ENCODE peak calls at places on chromosomes 4 and X, in six cellular contexts. Z is pancreas, F is fibroblast of lung, I is body of pancreas, E is RWPE1, C is A549. R is an unnamed sample.

GRCh38 chr4:19478791-19479190 is 772.9 kb upstream of the SLIT2 start:
- DNase-seq in E (no peak), F (peak), Z (no peak), C (no peak), I (no peak), R (no peak)

GRCh38 chr4:139672215-139672614 is 6.6 kb downstream of the MGST2 start:
- DNase-seq in Z (no peak), I (no peak), F (no peak), E (no peak), C (no peak), R (no peak)

GRCh38 chr4:77001907-77002306 is 52.4 kb downstream of the SEPTIN11 start:
- DNase-seq in F (peak), C (no peak), Z (no peak), I (no peak), E (peak), R (no peak)

GRCh38 chrX:1442016-1442665 is 10.6 kb downstream of the ASMTL start:
- DNase-seq in F (no peak), I (peak), C (no peak), E (no peak), Z (no peak), R (peak)

GRCh38 chr4:94995684-94996394 is 238.1 kb downstream of the BMPR1B start:
- DNase-seq in Z (peak), I (peak), E (no peak), C (peak), F (peak), R (no peak)

GRCh38 chr4:78711676-78712075 is 64.5 kb upstream of the BMP2K start:
- DNase-seq in I (no peak), Z (no peak), C (no peak), F (no peak), E (no peak), R (no peak)

GRCh38 chrX:40746536-40746935 is 11.2 kb upstream of the MED14 start:
- DNase-seq in F (no peak), C (no peak), Z (no peak), I (no peak), E (no peak), R (no peak)

GRCh38 chr4:336893-337142 is 796 bp upstream of the ZNF141 start:
- DNase-seq in F (no peak), C (no peak), I (no peak), Z (no peak), E (peak), R (no peak)

GRCh38 chr4:119744580-119744979 is 116.0 kb upstream of the PDE5A start:
- DNase-seq in E (no peak), I (no peak), C (no peak), F (peak), Z (no peak), R (no peak)

GRCh38 chr4:3388461-3389185 is 53.1 kb upstream of the HGFAC start:
- DNase-seq in I (no peak), F (peak), C (no peak), E (peak), Z (no peak), R (no peak)

GRCh38 chr4:155966171-155966570 is 12.5 kb upstream of the CTSO start:
- DNase-seq in F (no peak), Z (no peak), C (no peak), I (no peak), E (no peak), R (no peak)

GRCh38 chrX:136710324-136710951 is 62.5 kb downstream of the CD40LG start:
- DNase-seq in C (no peak), F (peak), Z (no peak), E (no peak), I (no peak), R (no peak)

GRCh38 chrX:39162322-39162721 is 361.1 kb downstream of the MID1IP1 start:
- DNase-seq in F (no peak), I (peak), C (no peak), Z (no peak), E (no peak), R (peak)

GRCh38 chrX:347351-348117 is 28.9 kb upstream of the GTPBP6 start:
- DNase-seq in Z (no peak), I (no peak), E (no peak), F (no peak), C (no peak), R (peak)

GRCh38 chrX:38206542-38206941 is 14.1 kb downstream of the SRPX start:
- DNase-seq in Z (no peak), C (no peak), E (no peak), I (no peak), F (no peak), R (no peak)

GRCh38 chrX:64204701-64205440 is 637 bp downstream of the AMER1 start:
- DNase-seq in F (peak), E (peak), I (peak), C (no peak), Z (peak), R (peak)

GRCh38 chr4:105683038-105683437 is 25.5 kb downstream of the INTS12 start:
- DNase-seq in C (no peak), F (no peak), Z (peak), I (peak), E (no peak), R (no peak)

GRCh38 chrX:10090319-10090718 is 66.5 kb upstream of the CLCN4 start:
- DNase-seq in F (peak), E (no peak), Z (no peak), C (no peak), I (no peak), R (no peak)

GRCh38 chrX:136200466-136200865 is 50.7 kb downstream of the MAP7D3 start:
- DNase-seq in Z (no peak), C (peak), F (peak), E (peak), I (no peak), R (no peak)

GRCh38 chr4:76251448-76252270 is at the start of gene FAM47E:
- DNase-seq in Z (peak), C (peak), I (peak), F (peak), E (peak), R (peak)

GRCh38 chrX:45851434-45851991 is 650.8 kb upstream of the DIPK2B start:
- DNase-seq in E (peak), Z (no peak), I (no peak), C (peak), F (peak), R (no peak)

GRCh38 chr4:188439641-188440311 is 300.5 kb downstream of the TRIML1 start:
- DNase-seq in Z (peak), F (no peak), E (peak), I (peak), C (peak), R (peak)

GRCh38 chrX:153766871-153767673 is 3.0 kb downstream of the PLXNB3 start:
- DNase-seq in I (no peak), E (no peak), Z (no peak), C (no peak), F (no peak), R (no peak)

GRCh38 chrX:44770111-44770510 is 73.7 kb upstream of the DUSP21 start:
- DNase-seq in F (no peak), I (no peak), E (no peak), C (no peak), Z (no peak), R (no peak)

GRCh38 chrX:13661735-13662536 is 9.0 kb downstream of the TCEANC start:
- DNase-seq in E (no peak), F (no peak), Z (no peak), I (no peak), C (no peak), R (no peak)

GRCh38 chr4:38113136-38113535 is 152.9 kb downstream of the PTTG2 start:
- DNase-seq in I (no peak), C (no peak), F (no peak), E (no peak), Z (no peak), R (no peak)

GRCh38 chr4:121256346-121256745 is 92.2 kb upstream of the TNIP3 start:
- DNase-seq in Z (no peak), I (no peak), F (peak), C (no peak), E (peak), R (no peak)

GRCh38 chr4:135777386-135777785 is 1575.8 kb upstream of the PABPC4L start:
- DNase-seq in E (no peak), F (no peak), Z (no peak), I (no peak), C (no peak), R (no peak)

DNA sequence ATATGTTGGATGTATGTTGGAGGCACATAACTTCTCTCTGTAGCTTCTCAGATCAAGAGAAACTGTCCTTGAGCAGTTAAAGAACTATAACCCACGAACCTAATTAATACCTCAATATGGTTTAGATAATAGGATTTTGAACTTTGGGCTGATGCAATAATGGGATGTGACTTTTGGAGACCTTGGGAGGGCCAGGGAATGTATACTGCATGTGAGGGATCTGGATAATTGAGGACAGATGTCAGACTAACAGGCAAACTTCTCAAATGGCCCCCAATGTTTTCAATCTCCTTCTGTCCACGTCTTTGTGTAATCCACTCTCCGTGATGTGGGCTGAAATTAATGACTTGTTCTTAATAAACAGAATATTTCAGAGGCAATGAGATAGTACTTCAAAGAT is 202.2 kb upstream of the FAT4 start:
- DNase-seq in I (no peak), Z (no peak), C (no peak), F (no peak), E (no peak), R (no peak)
- H3K27ac ChIP-seq in I (no peak), Z (no peak), C (no peak), F (no peak), E (no peak), R (no peak)

GRCh38 chrX:80285131-80285773 is 135.0 kb upstream of the TENT5D start:
- DNase-seq in F (no peak), E (no peak), C (peak), Z (peak), I (peak), R (no peak)

DNA sequence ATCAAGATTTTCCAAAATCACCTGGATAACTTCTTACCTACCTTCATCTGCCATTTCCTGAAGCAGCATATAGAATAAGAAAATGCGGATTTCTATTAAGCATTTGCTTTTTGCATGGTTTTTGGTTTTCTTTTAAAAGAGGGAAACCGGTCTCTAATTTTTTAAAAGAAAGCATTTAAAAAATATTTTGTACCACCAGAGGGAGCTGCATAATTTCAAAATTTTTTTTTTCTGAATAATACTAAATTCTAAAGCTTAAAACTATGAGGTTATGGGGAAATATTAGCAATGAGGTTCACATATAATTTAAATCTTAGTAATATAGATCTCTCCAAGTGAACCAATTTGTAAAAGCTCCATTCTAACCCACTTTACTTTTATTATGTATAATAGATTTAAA is 137.7 kb upstream of the TENT5D start:
- DNase-seq in F (no peak), C (no peak), E (no peak), I (no peak), Z (no peak), R (no peak)
- TF ChIP-seq CTCF in F (no peak), C (peak), E (no peak), I (no peak), Z (peak), R (peak)

GRCh38 chrX:43702079-43702524 is 46.0 kb downstream of the MAOA start:
- DNase-seq in Z (no peak), F (no peak), E (no peak), I (no peak), C (no peak), R (no peak)

GRCh38 chrX:43706786-43707185 is 50.7 kb downstream of the MAOA start:
- DNase-seq in E (no peak), F (no peak), Z (no peak), I (no peak), C (no peak), R (no peak)

GRCh38 chrX:43702660-43703059 is 46.6 kb downstream of the MAOA start:
- DNase-seq in F (peak), E (no peak), I (no peak), C (no peak), Z (no peak), R (no peak)

GRCh38 chrX:43703211-43703791 is 47.2 kb downstream of the MAOA start:
- DNase-seq in I (no peak), E (no peak), F (peak), Z (no peak), C (peak), R (no peak)

GRCh38 chrX:43707812-43708548 is 51.9 kb downstream of the MAOA start:
- DNase-seq in I (peak), C (no peak), E (no peak), F (peak), Z (peak), R (peak)
- H3K27ac ChIP-seq in I (peak), C (no peak), E (peak), F (no peak), Z (no peak), R (peak)

GRCh38 chr4:86876894-86877685 is 15.1 kb downstream of the C4orf36 start:
- DNase-seq in F (no peak), Z (no peak), E (no peak), C (no peak), I (no peak), R (no peak)

GRCh38 chr4:86879641-86880040 is 12.6 kb downstream of the C4orf36 start:
- DNase-seq in C (no peak), F (no peak), E (no peak), Z (no peak), I (no peak), R (no peak)

GRCh38 chr4:86878640-86879039 is 13.6 kb downstream of the C4orf36 start:
- DNase-seq in E (no peak), F (no peak), C (no peak), I (no peak), Z (no peak), R (no peak)
- TF ChIP-seq CTCF in E (no peak), F (no peak), C (no peak), I (no peak), Z (no peak), R (no peak)

GRCh38 chr4:48131736-48132135 is 2.3 kb downstream of the TXK start:
- DNase-seq in F (no peak), I (no peak), Z (no peak), C (no peak), E (no peak), R (no peak)

GRCh38 chr4:48127231-48127881 is 6.7 kb downstream of the TXK start:
- DNase-seq in E (no peak), F (peak), I (no peak), C (no peak), Z (no peak), R (no peak)

GRCh38 chr4:48127882-48128394 is 6.1 kb downstream of the TXK start:
- DNase-seq in I (peak), Z (peak), F (peak), C (peak), E (peak), R (peak)

GRCh38 chr4:48129307-48130014 is 4.6 kb downstream of the TXK start:
- DNase-seq in F (no peak), C (peak), E (no peak), I (no peak), Z (no peak), R (no peak)

GRCh38 chr4:48130100-48130499 is 4.0 kb downstream of the TXK start:
- DNase-seq in C (no peak), Z (no peak), I (no peak), F (no peak), E (no peak), R (no peak)
- H3K27ac ChIP-seq in C (peak), Z (no peak), I (no peak), F (no peak), E (no peak), R (no peak)

DNA sequence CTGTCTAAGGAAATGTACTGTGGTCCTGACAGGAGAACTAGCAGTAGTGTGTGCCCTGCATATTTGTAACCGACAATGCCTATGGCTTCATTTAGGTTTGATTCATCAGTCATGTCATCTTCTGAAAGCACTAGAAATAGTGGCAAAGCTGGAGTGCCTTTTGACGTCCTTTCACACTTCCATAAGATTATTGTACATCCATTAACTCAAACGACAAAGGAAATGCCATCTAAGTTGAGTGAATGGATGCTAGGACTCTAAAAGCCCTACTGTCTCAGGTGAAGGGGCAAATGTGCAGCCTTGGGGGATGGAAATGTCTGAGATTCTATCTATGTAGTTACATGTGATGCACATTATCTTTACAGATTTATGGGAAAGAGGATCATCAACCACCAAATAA is 1473.6 kb downstream of the STIM2 start:
- DNase-seq in E (no peak), C (no peak), Z (no peak), F (no peak), I (no peak), R (no peak)
- TF ChIP-seq CTCF in E (no peak), C (no peak), Z (no peak), F (no peak), I (no peak), R (no peak)

GRCh38 chr4:137541866-137542648 is 9.8 kb upstream of the PCDH18 start:
- DNase-seq in Z (no peak), F (peak), I (no peak), C (no peak), E (no peak), R (no peak)
- H3K27ac ChIP-seq in Z (no peak), F (peak), I (no peak), C (no peak), E (no peak), R (peak)

GRCh38 chr4:123659262-123659661 is 262.7 kb downstream of the SPRY1 start:
- DNase-seq in F (no peak), I (no peak), Z (no peak), C (no peak), E (no peak), R (no peak)
- TF ChIP-seq CTCF in F (no peak), I (no peak), Z (no peak), C (no peak), E (no peak), R (no peak)

GRCh38 chrX:21973321-21974010 is 33.0 kb downstream of the SMS start:
- DNase-seq in C (no peak), E (no peak), I (no peak), F (no peak), Z (no peak), R (no peak)

GRCh38 chrX:21972721-21973120 is 32.2 kb downstream of the SMS start:
- DNase-seq in Z (no peak), F (peak), C (peak), E (no peak), I (no peak), R (no peak)

GRCh38 chrX:21975827-21976226 is 35.3 kb downstream of the SMS start:
- DNase-seq in I (no peak), C (peak), F (peak), Z (no peak), E (no peak), R (no peak)

GRCh38 chrX:21975242-21975641 is 34.7 kb downstream of the SMS start:
- DNase-seq in Z (no peak), C (no peak), E (no peak), F (no peak), I (no peak), R (no peak)

GRCh38 chrX:21974011-21974385 is 33.5 kb downstream of the SMS start:
- DNase-seq in C (no peak), I (peak), F (peak), Z (no peak), E (peak), R (no peak)
- H3K27ac ChIP-seq in C (no peak), I (no peak), F (no peak), Z (no peak), E (no peak), R (no peak)